ENCODE peak calls at places on chromosomes 5 and 9, in five cellular contexts. H, J, W, U and V are unnamed samples.

GRCh38 chr9:33517373-33517772 is 6.7 kb upstream of the ANKRD18B start:
- DNase-seq in H (no peak), J (no peak), W (no peak), U (peak), V (peak)

GRCh38 chr5:111299831-111300432 is 75.7 kb downstream of the CAMK4 start:
- DNase-seq in H (no peak), J (no peak), W (no peak), U (no peak), V (no peak)

GRCh38 chr5:128378196-128378595 is 159.8 kb downstream of the FBN2 start:
- DNase-seq in H (no peak), J (no peak), W (no peak), U (no peak), V (no peak)

GRCh38 chr5:81687292-81687691 is 63.6 kb downstream of the SSBP2 start:
- DNase-seq in H (no peak), J (no peak), W (no peak), U (no peak), V (no peak)

GRCh38 chr5:115542651-115543364 is 1.8 kb downstream of the FEM1C start:
- DNase-seq in H (no peak), J (no peak), W (no peak), U (no peak), V (no peak)

GRCh38 chr9:95834281-95834907 is 41.1 kb upstream of the ERCC6L2 start:
- DNase-seq in H (no peak), J (no peak), W (no peak), U (no peak), V (peak)

GRCh38 chr9:94875300-94876063 is 149.0 kb downstream of the AOPEP start:
- DNase-seq in H (peak), J (peak), W (no peak), U (no peak), V (no peak)

GRCh38 chr9:37066139-37066725 is 32.2 kb upstream of the PAX5 start:
- DNase-seq in H (no peak), J (no peak), W (no peak), U (no peak), V (no peak)

GRCh38 chr5:116861662-116862061 is 287.0 kb upstream of the SEMA6A start:
- DNase-seq in H (no peak), J (no peak), W (no peak), U (no peak), V (no peak)

GRCh38 chr5:134003064-134003956 is 1.5 kb downstream of the VDAC1 start:
- DNase-seq in H (no peak), J (no peak), W (no peak), U (peak), V (peak)

DNA sequence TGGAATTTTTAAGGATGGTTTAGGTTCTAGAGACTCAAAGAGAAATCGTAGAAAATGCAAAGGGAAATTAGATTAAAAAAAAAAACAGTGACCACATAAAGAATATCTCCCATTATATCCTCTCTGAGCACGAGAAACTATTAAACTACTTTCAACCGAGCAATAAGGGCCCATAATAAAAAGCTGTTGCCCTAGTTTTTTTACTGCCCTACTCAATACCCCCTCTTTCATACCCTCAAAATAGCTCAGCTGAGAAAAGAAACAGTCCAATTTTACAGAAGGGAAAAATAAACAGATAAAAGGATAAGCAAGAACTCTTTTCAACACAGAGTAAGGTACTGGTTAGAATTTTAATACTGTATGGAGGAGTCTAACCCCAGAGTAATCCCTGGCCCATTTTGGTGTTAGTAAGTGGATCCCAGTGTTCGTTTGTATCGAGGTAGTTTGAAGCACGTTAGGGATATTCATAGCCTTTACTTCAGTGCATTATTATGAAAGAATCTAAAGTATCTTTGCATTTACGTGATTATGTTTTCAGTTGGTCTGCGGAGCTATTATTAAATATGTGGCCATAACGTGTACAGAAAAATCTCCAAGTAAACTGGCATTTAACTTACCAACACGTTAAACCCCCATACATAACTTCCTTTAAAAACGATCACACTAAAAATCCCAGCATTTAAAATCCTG is 980 bp upstream of the RHOBTB3 start:
- DNase-seq in H (no peak), J (no peak), W (no peak), U (no peak), V (no peak)
- TF ChIP-seq SIN3A in H (no peak), J (no peak), W (no peak), U (no peak), V (peak)

GRCh38 chr5:59586811-59587340 is 306.6 kb downstream of the PDE4D start:
- DNase-seq in H (no peak), J (no peak), W (no peak), U (no peak), V (no peak)

GRCh38 chr5:59588922-59589321 is 304.6 kb downstream of the PDE4D start:
- DNase-seq in H (no peak), J (no peak), W (no peak), U (no peak), V (no peak)

GRCh38 chr5:59584858-59585846 is 308.4 kb downstream of the PDE4D start:
- DNase-seq in H (no peak), J (no peak), W (no peak), U (no peak), V (no peak)

GRCh38 chr5:59591162-59591561 is 302.4 kb downstream of the PDE4D start:
- DNase-seq in H (no peak), J (no peak), W (no peak), U (no peak), V (no peak)

DNA sequence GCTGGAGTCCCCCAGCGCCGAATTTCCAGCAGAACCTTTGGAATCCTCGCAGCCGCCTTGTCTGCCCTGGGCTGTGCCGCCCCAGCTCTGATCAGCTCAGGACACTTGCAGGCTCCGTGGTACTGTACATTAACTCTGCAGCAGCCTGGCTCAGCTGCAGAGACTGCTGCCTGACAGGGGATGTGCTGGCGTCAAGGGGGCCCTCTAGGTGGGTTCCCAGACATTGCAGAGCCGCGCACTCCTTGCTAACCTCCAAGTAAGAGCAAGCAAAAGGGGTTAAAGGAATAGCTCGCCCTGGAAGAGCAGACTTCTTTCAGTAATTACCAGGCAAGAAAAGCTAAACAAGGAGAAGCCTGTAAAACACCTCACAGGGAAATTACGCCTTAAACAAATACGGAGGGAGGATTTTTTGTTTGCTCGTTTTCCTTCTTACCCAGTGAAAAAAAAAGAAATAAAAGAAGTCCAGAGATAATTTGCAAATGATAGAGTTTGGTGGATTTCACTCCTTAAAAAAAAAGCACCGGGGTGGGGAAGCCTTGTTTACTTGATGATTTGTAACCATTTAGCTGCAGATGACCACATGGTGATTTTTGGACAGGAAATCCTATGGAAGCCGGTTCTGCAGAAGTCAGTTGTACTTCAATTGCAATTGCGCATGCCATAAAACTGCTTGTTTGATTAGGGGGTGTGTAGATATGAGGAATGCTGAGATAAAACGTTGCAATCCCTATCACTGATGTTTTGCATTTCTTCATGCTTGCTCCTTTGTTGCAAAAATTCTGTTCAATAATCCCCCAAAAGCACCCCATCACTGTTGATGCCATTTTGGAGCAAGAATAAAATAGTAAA is 305.8 kb downstream of the PDE4D start:
- DNase-seq in H (peak), J (no peak), W (no peak), U (peak), V (no peak)
- H3K9ac ChIP-seq in H (no peak), J (no peak), W (no peak), U (no peak), V (no peak)

DNA sequence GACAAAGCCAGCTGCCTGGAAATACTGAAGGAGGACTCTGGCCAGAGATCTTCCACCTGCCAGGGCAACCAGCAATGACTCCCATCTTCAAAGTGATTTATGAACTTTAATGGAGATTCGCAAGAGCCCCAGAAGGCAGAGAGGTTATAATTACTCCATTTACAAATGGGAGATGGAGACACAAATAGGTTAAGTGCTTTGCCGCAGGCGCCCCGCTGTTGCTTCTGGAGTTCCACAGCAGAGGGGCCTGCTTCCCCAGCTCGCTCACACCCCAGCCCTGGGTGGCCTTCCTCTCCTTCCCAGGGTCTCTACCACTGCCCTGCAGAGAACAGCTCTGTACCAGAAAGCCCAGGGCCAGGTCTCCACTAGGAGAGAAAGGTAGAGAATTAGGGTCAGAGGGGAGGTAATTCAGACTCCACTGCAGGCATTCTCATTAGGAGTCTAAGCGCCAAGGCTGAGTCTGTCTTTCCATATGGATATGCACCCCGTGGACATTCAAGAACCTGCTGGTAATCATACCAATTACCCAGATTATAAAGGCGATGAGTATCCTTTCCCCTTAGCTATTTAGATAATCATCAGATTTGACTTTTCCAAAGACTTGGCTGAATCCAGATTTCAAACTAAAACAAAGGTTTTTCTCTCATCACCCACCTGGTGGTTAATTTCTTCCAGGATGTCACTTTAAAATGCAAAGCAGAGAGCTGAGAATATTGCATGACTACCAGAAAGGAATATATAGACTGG is 157.6 kb upstream of the TUT7 start:
- DNase-seq in H (no peak), J (no peak), W (no peak), U (peak), V (no peak)
- TF ChIP-seq SIN3A in H (no peak), J (no peak), W (no peak), U (no peak), V (no peak)

GRCh38 chr5:144473650-144474049 is 303.0 kb downstream of the KCTD16 start:
- DNase-seq in H (no peak), J (no peak), W (no peak), U (no peak), V (no peak)

GRCh38 chr5:144465441-144465840 is 294.8 kb downstream of the KCTD16 start:
- DNase-seq in H (no peak), J (no peak), W (no peak), U (no peak), V (no peak)

GRCh38 chr5:144467795-144468194 is 297.1 kb downstream of the KCTD16 start:
- DNase-seq in H (peak), J (no peak), W (peak), U (peak), V (no peak)

GRCh38 chr5:144469106-144469505 is 298.4 kb downstream of the KCTD16 start:
- DNase-seq in H (no peak), J (no peak), W (no peak), U (no peak), V (no peak)

GRCh38 chr5:144468542-144468941 is 297.9 kb downstream of the KCTD16 start:
- DNase-seq in H (no peak), J (no peak), W (no peak), U (no peak), V (no peak)
- H3K9ac ChIP-seq in H (no peak), J (no peak), W (no peak), U (no peak), V (no peak)

GRCh38 chr5:176542135-176542595 is 5.0 kb upstream of the RNF44 start:
- DNase-seq in H (no peak), J (no peak), W (no peak), U (no peak), V (peak)
- TF ChIP-seq SIN3A in H (no peak), J (no peak), W (no peak), U (no peak), V (no peak)

DNA sequence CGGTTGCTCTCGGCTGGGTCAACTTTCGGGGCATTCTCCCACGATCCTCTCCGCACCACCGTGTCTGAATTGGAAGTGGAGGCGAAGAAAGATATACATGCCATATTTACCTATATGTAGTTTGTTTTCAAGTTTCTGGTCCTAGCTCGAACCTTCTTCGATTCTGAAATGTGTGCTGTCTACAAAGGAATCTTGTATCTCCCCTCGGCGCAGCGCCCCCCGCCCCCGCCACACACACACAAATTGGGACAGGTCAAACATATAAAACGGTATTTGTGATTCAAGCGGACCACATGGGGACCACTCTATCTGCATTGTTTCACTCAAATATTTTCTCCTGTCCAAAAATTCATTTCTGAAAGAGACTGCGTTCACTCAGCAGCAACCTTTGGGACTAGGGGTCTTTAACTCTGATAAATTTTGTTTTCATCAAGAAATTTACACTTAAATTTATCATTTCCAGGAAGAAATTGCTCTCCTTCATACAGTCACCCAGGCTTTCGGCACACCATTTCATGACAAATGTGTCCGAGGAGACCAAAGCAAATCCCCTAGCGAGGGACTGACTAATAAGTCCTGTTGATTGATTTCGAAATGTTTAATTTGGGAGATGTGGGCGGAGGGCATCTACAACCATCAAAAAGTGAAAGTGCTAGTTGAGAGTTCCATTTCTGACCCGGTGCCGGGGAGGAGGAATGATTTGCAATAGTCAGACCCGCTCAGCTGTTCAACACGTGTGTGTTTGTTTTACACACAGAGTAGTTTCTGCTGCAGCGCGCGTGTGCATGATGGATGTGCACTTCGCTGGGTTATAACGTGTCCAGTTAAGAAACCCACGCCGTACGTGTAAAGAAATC is 1.1 kb upstream of the NR4A3 start:
- DNase-seq in H (no peak), J (no peak), W (no peak), U (no peak), V (no peak)
- H3K9ac ChIP-seq in H (peak), J (peak), W (peak), U (peak), V (peak)

GRCh38 chr5:5340206-5340729 is 82.2 kb upstream of the ICE1 start:
- DNase-seq in H (no peak), J (no peak), W (peak), U (peak), V (peak)
- TF ChIP-seq SIN3A in H (no peak), J (no peak), W (no peak), U (peak), V (no peak)

DNA sequence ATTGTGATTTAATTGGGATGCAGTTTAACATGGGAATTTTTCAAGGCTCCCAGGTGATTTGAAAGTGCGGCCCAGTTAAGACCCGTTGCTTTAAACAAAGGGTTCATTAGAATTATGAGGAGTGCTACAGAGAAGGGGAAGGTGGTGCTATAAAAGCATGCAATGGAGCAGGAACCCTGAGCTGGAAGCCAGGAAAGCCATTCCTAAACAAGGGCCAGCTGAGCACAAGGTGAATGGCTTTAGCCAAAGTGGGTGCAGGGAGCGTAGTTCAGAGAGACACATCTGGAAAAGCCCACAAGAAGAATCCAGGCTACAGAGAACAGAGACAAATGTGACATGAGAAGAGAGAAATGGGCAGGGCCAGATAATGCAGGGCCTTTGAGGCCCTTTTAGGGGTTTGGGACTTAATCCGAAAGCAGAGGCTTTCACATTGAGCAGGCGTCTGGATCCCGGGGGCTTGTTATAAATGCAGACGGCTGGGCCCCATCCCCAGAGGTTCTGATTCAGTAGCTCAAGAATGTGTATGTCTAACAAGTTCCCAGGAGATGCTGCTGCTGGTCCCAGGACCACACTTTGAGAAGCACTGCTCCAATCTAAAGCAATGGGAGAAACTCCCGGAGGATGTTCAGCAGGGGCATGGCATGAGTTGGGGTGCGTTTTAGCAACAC is 138.0 kb upstream of the WWC1 start:
- DNase-seq in H (no peak), J (no peak), W (no peak), U (no peak), V (no peak)
- H3K9ac ChIP-seq in H (no peak), J (no peak), W (no peak), U (no peak), V (no peak)

DNA sequence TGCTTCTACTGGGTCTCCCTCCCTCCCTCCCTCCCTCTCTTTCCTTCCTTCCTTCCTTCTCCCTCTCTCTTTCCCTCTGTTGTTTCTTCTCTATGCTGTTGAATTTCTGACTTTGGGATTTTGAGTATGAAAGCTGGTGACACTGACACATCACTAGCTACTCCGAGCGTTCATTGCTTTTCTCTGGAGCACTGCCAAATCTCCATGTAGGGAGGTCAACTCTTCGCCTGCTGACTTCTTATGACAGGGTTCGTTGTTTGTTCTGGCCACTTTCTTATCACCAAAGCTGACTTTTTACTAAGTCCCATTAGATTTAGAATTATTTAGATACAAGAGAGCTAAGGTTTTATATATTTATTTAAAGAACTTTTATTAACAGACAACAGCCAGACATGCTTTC is 31.1 kb downstream of the TNFAIP8 start:
- DNase-seq in H (no peak), J (no peak), W (no peak), U (no peak), V (peak)
- TF ChIP-seq SIN3A in H (no peak), J (no peak), W (no peak), U (no peak), V (no peak)

DNA sequence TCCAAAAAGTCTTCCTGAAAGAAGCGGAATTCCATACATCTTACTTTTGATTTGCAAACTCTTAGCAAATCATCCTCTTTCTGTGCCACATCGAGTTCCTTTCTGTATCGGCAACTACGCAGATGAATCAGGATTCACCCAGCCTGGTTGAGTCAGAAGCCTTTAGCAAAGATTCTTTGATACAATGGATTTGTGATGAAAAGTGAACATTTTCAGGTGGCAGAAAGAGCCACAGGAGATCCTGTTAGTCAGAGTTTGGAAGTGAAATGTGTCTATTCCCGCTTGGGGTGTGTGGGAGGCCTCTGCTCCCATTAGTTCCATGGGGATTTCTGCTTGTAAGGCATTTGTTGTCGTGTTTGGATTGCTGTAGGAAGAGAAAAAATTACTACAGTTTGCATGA is 351.8 kb upstream of the WWC1 start:
- DNase-seq in H (no peak), J (no peak), W (no peak), U (no peak), V (no peak)
- H3K9ac ChIP-seq in H (no peak), J (no peak), W (no peak), U (no peak), V (no peak)